ENCODE peak calls at places on chromosomes 11 and 22, in four cellular contexts. One of them, this sample, is unnamed. For H3K4me1, the result is how much of the 10 kb centered on the place peaks cover.

GRCh38 chr22:45970709-45971388 is 6.1 kb downstream of the WNT7B start:
- DNase-seq in mammary epithelial cell: no peak
- DNase-seq in esophagus squamous epithelium: no peak
- DNase-seq in heart left ventricle: no peak
- DNase-seq in this sample: no peak

GRCh38 chr22:30196141-30196866 is 50.3 kb downstream of the LIF start:
- DNase-seq in heart left ventricle: peak
- DNase-seq in mammary epithelial cell: peak
- DNase-seq in esophagus squamous epithelium: peak
- DNase-seq in this sample: peak

GRCh38 chr11:8691601-8692000 is 9.0 kb downstream of the RPL27A start:
- DNase-seq in esophagus squamous epithelium: no peak
- DNase-seq in mammary epithelial cell: no peak
- DNase-seq in heart left ventricle: no peak
- DNase-seq in this sample: no peak

GRCh38 chr11:12053606-12054361 is 45.4 kb upstream of the DKK3 start:
- DNase-seq in esophagus squamous epithelium: no peak
- DNase-seq in mammary epithelial cell: no peak
- DNase-seq in heart left ventricle: no peak
- DNase-seq in this sample: no peak

GRCh38 chr11:107184936-107185335 is 166.7 kb upstream of the GUCY1A2 start:
- DNase-seq in esophagus squamous epithelium: no peak
- DNase-seq in mammary epithelial cell: no peak
- DNase-seq in heart left ventricle: no peak
- DNase-seq in this sample: no peak

GRCh38 chr11:35337136-35337918 is 82.0 kb downstream of the SLC1A2 start:
- DNase-seq in heart left ventricle: no peak
- DNase-seq in esophagus squamous epithelium: no peak
- DNase-seq in mammary epithelial cell: peak
- DNase-seq in this sample: no peak

GRCh38 chr11:77082838-77083552 is 16.2 kb downstream of the CAPN5 start:
- DNase-seq in heart left ventricle: peak
- DNase-seq in mammary epithelial cell: no peak
- DNase-seq in esophagus squamous epithelium: no peak
- DNase-seq in this sample: peak

GRCh38 chr22:48488149-48488551 is 1339.5 kb downstream of the BRD1 start:
- DNase-seq in heart left ventricle: no peak
- DNase-seq in mammary epithelial cell: no peak
- DNase-seq in esophagus squamous epithelium: no peak
- DNase-seq in this sample: no peak

GRCh38 chr11:76322593-76323341 is 58.2 kb downstream of the THAP12 start:
- DNase-seq in heart left ventricle: no peak
- DNase-seq in esophagus squamous epithelium: no peak
- DNase-seq in mammary epithelial cell: no peak
- DNase-seq in this sample: peak

GRCh38 chr11:86380295-86380694 is 5.6 kb downstream of the CCDC81 start:
- DNase-seq in esophagus squamous epithelium: no peak
- DNase-seq in mammary epithelial cell: no peak
- DNase-seq in heart left ventricle: no peak
- DNase-seq in this sample: no peak

GRCh38 chr22:39312410-39312809 is 7.0 kb downstream of the RPL3 start:
- DNase-seq in esophagus squamous epithelium: no peak
- DNase-seq in heart left ventricle: no peak
- DNase-seq in mammary epithelial cell: no peak
- DNase-seq in this sample: no peak

GRCh38 chr11:77819921-77820564 is 479 bp downstream of the RSF1 start:
- DNase-seq in mammary epithelial cell: peak
- DNase-seq in esophagus squamous epithelium: no peak
- DNase-seq in heart left ventricle: peak
- DNase-seq in this sample: peak

GRCh38 chr11:13260196-13260962 is 17.2 kb upstream of the BMAL1 start:
- DNase-seq in mammary epithelial cell: peak
- DNase-seq in heart left ventricle: no peak
- DNase-seq in esophagus squamous epithelium: no peak
- DNase-seq in this sample: no peak

GRCh38 chr11:59822989-59823566 is 12.5 kb upstream of the MRPL16 start:
- DNase-seq in esophagus squamous epithelium: no peak
- DNase-seq in mammary epithelial cell: peak
- DNase-seq in heart left ventricle: no peak
- DNase-seq in this sample: no peak

GRCh38 chr11:18461909-18462308 is 6.3 kb downstream of the LDHAL6A start:
- DNase-seq in mammary epithelial cell: no peak
- DNase-seq in esophagus squamous epithelium: no peak
- DNase-seq in heart left ventricle: no peak
- DNase-seq in this sample: no peak

GRCh38 chr11:42802211-42802918 is 509.4 kb upstream of the API5 start:
- DNase-seq in heart left ventricle: no peak
- DNase-seq in mammary epithelial cell: no peak
- DNase-seq in esophagus squamous epithelium: no peak
- DNase-seq in this sample: no peak

GRCh38 chr11:117931971-117932370 is 2.8 kb upstream of the TMPRSS13 start:
- DNase-seq in esophagus squamous epithelium: no peak
- DNase-seq in heart left ventricle: no peak
- DNase-seq in mammary epithelial cell: no peak
- DNase-seq in this sample: no peak

GRCh38 chr11:43579171-43579918 is 101.2 kb upstream of the HSD17B12 start:
- DNase-seq in heart left ventricle: no peak
- DNase-seq in esophagus squamous epithelium: no peak
- DNase-seq in mammary epithelial cell: peak
- DNase-seq in this sample: no peak

GRCh38 chr11:28838741-28839140 is 730.6 kb downstream of the METTL15 start:
- DNase-seq in mammary epithelial cell: no peak
- DNase-seq in esophagus squamous epithelium: no peak
- DNase-seq in heart left ventricle: no peak
- DNase-seq in this sample: no peak

GRCh38 chr11:126488591-126489370 is 133.3 kb downstream of the ST3GAL4 start:
- DNase-seq in mammary epithelial cell: no peak
- DNase-seq in esophagus squamous epithelium: no peak
- DNase-seq in heart left ventricle: no peak
- DNase-seq in this sample: peak

GRCh38 chr11:6353367-6353987 is 33.2 kb upstream of the CAVIN3 start:
- DNase-seq in mammary epithelial cell: peak
- DNase-seq in esophagus squamous epithelium: no peak
- DNase-seq in heart left ventricle: peak
- DNase-seq in this sample: no peak

GRCh38 chr11:78420255-78420764 is 2.7 kb upstream of the GAB2 start:
- DNase-seq in esophagus squamous epithelium: no peak
- DNase-seq in mammary epithelial cell: no peak
- DNase-seq in heart left ventricle: peak
- DNase-seq in this sample: peak

GRCh38 chr11:24559315-24559714 is 62.5 kb downstream of the LUZP2 start:
- DNase-seq in heart left ventricle: no peak
- DNase-seq in mammary epithelial cell: no peak
- DNase-seq in esophagus squamous epithelium: no peak
- DNase-seq in this sample: no peak

GRCh38 chr11:43358308-43358669 is 431 bp upstream of the TTC17 start:
- DNase-seq in mammary epithelial cell: no peak
- DNase-seq in esophagus squamous epithelium: no peak
- DNase-seq in heart left ventricle: no peak
- DNase-seq in this sample: no peak

GRCh38 chr22:45568213-45568612 is 65.5 kb downstream of the FBLN1 start:
- DNase-seq in esophagus squamous epithelium: no peak
- DNase-seq in mammary epithelial cell: no peak
- DNase-seq in heart left ventricle: no peak
- DNase-seq in this sample: no peak

GRCh38 chr22:39237276-39238123 is 7.3 kb downstream of the PDGFB start:
- DNase-seq in esophagus squamous epithelium: no peak
- DNase-seq in heart left ventricle: no peak
- DNase-seq in mammary epithelial cell: no peak
- DNase-seq in this sample: no peak

GRCh38 chr22:17880020-17880419 is 105.8 kb upstream of the BID start:
- DNase-seq in mammary epithelial cell: no peak
- DNase-seq in esophagus squamous epithelium: no peak
- DNase-seq in heart left ventricle: no peak
- DNase-seq in this sample: no peak

GRCh38 chr11:115637842-115638241 is 133.6 kb upstream of the CADM1 start:
- DNase-seq in heart left ventricle: no peak
- DNase-seq in mammary epithelial cell: no peak
- DNase-seq in esophagus squamous epithelium: no peak
- DNase-seq in this sample: no peak

GRCh38 chr11:71504526-71504925 is 22.5 kb upstream of the KRTAP5-7 start:
- DNase-seq in esophagus squamous epithelium: no peak
- DNase-seq in heart left ventricle: no peak
- DNase-seq in mammary epithelial cell: no peak
- DNase-seq in this sample: peak

DNA sequence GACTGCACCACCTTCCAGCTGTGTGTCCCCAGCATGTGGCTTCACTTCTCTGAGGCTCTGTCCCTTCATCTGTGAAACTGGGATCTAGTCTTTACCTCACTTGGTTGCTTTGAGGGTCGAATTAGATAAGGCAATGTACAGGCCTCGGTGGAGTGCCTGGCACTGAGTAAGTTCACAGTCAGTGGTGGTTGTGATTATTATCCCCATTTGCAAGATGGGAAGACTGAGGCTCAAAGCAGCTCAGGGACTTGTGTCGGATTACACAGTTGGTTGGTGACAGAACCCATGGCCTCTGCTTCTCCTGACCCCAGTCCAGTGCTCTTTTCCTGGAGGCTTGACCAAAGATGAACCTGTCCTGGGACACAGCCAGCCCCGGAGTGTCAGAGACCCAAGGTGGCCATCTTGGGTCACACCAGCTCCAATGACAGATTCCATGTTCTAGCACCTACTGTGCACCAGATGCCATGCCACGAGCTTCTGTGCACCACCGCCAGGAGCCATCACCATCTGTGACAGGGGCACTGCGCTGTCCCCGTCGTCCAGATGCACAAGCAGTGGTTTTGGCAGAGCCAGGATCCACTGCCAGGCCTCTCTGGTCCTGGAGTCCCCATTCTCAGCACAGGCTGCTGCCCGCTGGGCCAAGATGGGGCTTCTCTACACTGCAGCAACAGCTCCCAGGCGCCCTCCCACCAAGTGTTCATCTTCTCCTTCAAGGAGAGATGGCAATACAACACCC is 60.5 kb downstream of the IGLL1 start:
- DNase-seq in heart left ventricle: no peak
- DNase-seq in esophagus squamous epithelium: no peak
- DNase-seq in mammary epithelial cell: no peak
- DNase-seq in this sample: no peak
- H3K4me1 ChIP-seq in heart left ventricle: under half
- H3K4me1 ChIP-seq in esophagus squamous epithelium: under half
- H3K4me1 ChIP-seq in mammary epithelial cell: under half
- H3K4me1 ChIP-seq in this sample: under half

GRCh38 chr22:20435436-20436308 is 2.0 kb downstream of the SCARF2 start:
- DNase-seq in esophagus squamous epithelium: no peak
- DNase-seq in mammary epithelial cell: no peak
- DNase-seq in heart left ventricle: no peak
- DNase-seq in this sample: peak
- H3K4me3 ChIP-seq in esophagus squamous epithelium: peak
- H3K4me3 ChIP-seq in mammary epithelial cell: no peak
- H3K4me3 ChIP-seq in heart left ventricle: peak
- H3K4me3 ChIP-seq in this sample: peak

GRCh38 chr11:120220747-120221037 is 9.9 kb downstream of the OAF start:
- DNase-seq in heart left ventricle: no peak
- DNase-seq in esophagus squamous epithelium: no peak
- DNase-seq in mammary epithelial cell: no peak
- DNase-seq in this sample: no peak

GRCh38 chr11:120218695-120219033 is 7.8 kb downstream of the OAF start:
- DNase-seq in heart left ventricle: no peak
- DNase-seq in mammary epithelial cell: no peak
- DNase-seq in esophagus squamous epithelium: no peak
- DNase-seq in this sample: no peak

GRCh38 chr11:120217941-120218694 is 7.3 kb downstream of the OAF start:
- DNase-seq in esophagus squamous epithelium: no peak
- DNase-seq in mammary epithelial cell: no peak
- DNase-seq in heart left ventricle: no peak
- DNase-seq in this sample: no peak

GRCh38 chr11:120219935-120220746 is 9.3 kb downstream of the OAF start:
- DNase-seq in mammary epithelial cell: no peak
- DNase-seq in esophagus squamous epithelium: no peak
- DNase-seq in heart left ventricle: no peak
- DNase-seq in this sample: no peak

DNA sequence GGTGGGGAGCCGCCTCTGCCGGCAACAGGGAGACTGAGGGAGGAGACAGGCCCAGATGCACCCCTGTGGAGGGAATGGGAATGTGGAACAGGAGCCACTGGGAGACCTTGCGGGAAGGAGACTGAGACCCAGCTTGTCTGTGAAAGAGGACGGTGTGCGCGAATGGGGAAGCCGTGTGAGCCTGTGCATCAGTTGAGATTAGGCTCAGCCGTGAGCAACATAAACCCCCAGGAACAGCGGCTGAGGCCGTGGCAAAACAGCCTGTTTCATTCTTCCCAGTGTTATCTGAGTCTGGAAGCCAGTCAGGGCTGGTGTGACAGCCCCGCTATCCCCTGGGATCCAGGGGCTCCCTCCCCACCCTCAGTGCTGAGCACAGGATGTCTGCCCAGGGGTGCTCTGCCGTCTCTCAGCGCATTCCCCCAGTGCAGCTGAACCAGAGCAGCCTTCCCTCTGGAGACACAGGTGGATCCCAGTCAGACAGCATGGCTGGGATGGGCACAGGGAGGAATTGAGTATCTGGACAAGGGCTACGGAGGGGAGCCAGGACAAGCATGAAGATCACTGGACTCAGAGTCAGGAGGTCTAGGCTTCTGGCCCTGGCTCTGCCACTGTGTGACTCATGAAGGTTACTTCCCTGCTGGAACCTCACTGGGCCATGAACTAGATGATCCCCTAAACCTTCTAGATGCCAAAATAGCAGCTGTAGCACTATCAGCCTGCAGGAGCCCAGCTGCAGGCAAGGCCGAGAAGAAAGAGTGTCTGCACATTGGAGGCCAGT is 8.5 kb downstream of the OAF start:
- DNase-seq in mammary epithelial cell: no peak
- DNase-seq in esophagus squamous epithelium: no peak
- DNase-seq in heart left ventricle: peak
- DNase-seq in this sample: no peak
- H3K4me1 ChIP-seq in mammary epithelial cell: under half
- H3K4me1 ChIP-seq in esophagus squamous epithelium: under half
- H3K4me1 ChIP-seq in heart left ventricle: half or more
- H3K4me1 ChIP-seq in this sample: under half

GRCh38 chr11:113385749-113386148 is 1.8 kb upstream of the ANKK1 start:
- DNase-seq in heart left ventricle: no peak
- DNase-seq in esophagus squamous epithelium: no peak
- DNase-seq in mammary epithelial cell: no peak
- DNase-seq in this sample: no peak

GRCh38 chr11:113384551-113384950 is 3.0 kb upstream of the ANKK1 start:
- DNase-seq in esophagus squamous epithelium: no peak
- DNase-seq in heart left ventricle: no peak
- DNase-seq in mammary epithelial cell: peak
- DNase-seq in this sample: no peak

GRCh38 chr11:113389288-113389687 is 1.7 kb downstream of the ANKK1 start:
- DNase-seq in heart left ventricle: no peak
- DNase-seq in mammary epithelial cell: no peak
- DNase-seq in esophagus squamous epithelium: no peak
- DNase-seq in this sample: no peak

GRCh38 chr11:113386866-113387265 is 713 bp upstream of the ANKK1 start:
- DNase-seq in heart left ventricle: no peak
- DNase-seq in esophagus squamous epithelium: no peak
- DNase-seq in mammary epithelial cell: no peak
- DNase-seq in this sample: no peak

GRCh38 chr11:113387605-113388211 is at the start of gene ANKK1:
- DNase-seq in esophagus squamous epithelium: no peak
- DNase-seq in mammary epithelial cell: no peak
- DNase-seq in heart left ventricle: no peak
- DNase-seq in this sample: no peak
- H3K4me3 ChIP-seq in esophagus squamous epithelium: peak
- H3K4me3 ChIP-seq in mammary epithelial cell: peak
- H3K4me3 ChIP-seq in heart left ventricle: no peak
- H3K4me3 ChIP-seq in this sample: no peak